ENCODE peak calls at places on chromosome 7, in four cellular contexts. N, Q, L and W are unnamed samples.

GRCh38 chr7:151245360-151246160 is 2.9 kb downstream of the SMARCD3 start:
- DNase-seq in N (peak), Q (peak), L (peak), W (peak)

GRCh38 chr7:141301544-141301943 is 227.7 kb downstream of the TMEM178B start:
- DNase-seq in N (no peak), Q (no peak), L (no peak), W (no peak)

GRCh38 chr7:24716480-24717246 is 40.6 kb downstream of the GSDME start:
- DNase-seq in N (no peak), Q (no peak), L (no peak), W (no peak)

GRCh38 chr7:12756841-12757240 is 69.4 kb downstream of the ARL4A start:
- DNase-seq in N (no peak), Q (peak), L (no peak), W (no peak)

GRCh38 chr7:133572087-133572486 is 319.2 kb downstream of the EXOC4 start:
- DNase-seq in N (no peak), Q (peak), L (no peak), W (no peak)

GRCh38 chr7:77349141-77349540 is 67.0 kb downstream of the GSAP start:
- DNase-seq in N (no peak), Q (no peak), L (no peak), W (no peak)

GRCh38 chr7:134887523-134887922 is 98.8 kb upstream of the AGBL3 start:
- DNase-seq in N (no peak), Q (no peak), L (no peak), W (no peak)

GRCh38 chr7:129553861-129554530 is 51.7 kb downstream of the SMKR1 start:
- DNase-seq in N (no peak), Q (peak), L (no peak), W (peak)

GRCh38 chr7:26375604-26376207 is 84.0 kb downstream of the SNX10 start:
- DNase-seq in N (no peak), Q (no peak), L (peak), W (peak)

GRCh38 chr7:156942708-156943090 is 6.8 kb upstream of the NOM1 start:
- DNase-seq in N (no peak), Q (no peak), L (no peak), W (no peak)

GRCh38 chr7:153188630-153189029 is 429.1 kb downstream of the ACTR3B start:
- DNase-seq in N (no peak), Q (no peak), L (no peak), W (no peak)

GRCh38 chr7:144098776-144099175 is 10.6 kb upstream of the OR2A2 start:
- DNase-seq in N (no peak), Q (no peak), L (no peak), W (no peak)

GRCh38 chr7:142813262-142813661 is 41.6 kb upstream of the EPHB6 start:
- DNase-seq in N (no peak), Q (peak), L (no peak), W (no peak)

GRCh38 chr7:94265456-94265855 is 129.2 kb upstream of the COL1A2 start:
- DNase-seq in N (no peak), Q (no peak), L (no peak), W (no peak)

GRCh38 chr7:38195804-38196595 is 18.0 kb downstream of the STARD3NL start:
- DNase-seq in N (no peak), Q (no peak), L (no peak), W (no peak)

GRCh38 chr7:5206686-5207085 is 16.7 kb downstream of the WIPI2 start:
- DNase-seq in N (no peak), Q (no peak), L (no peak), W (no peak)

GRCh38 chr7:27605689-27606269 is 56.9 kb downstream of the HIBADH start:
- DNase-seq in N (peak), Q (peak), L (peak), W (peak)

GRCh38 chr7:41033526-41033925 is 669.4 kb downstream of the INHBA start:
- DNase-seq in N (no peak), Q (no peak), L (no peak), W (no peak)

GRCh38 chr7:20260219-20260618 is 43.0 kb upstream of the MACC1 start:
- DNase-seq in N (no peak), Q (no peak), L (no peak), W (no peak)
- TF ChIP-seq EZH2phosphoT487 in N (no peak), Q (no peak), L (no peak), W (no peak)

GRCh38 chr7:44752822-44753221 is 4.2 kb downstream of the ZMIZ2 start:
- DNase-seq in N (no peak), Q (no peak), L (no peak), W (no peak)

GRCh38 chr7:44748948-44749731 is 493 bp downstream of the ZMIZ2 start:
- DNase-seq in N (peak), Q (no peak), L (peak), W (peak)

GRCh38 chr7:44750424-44750823 is 1.8 kb downstream of the ZMIZ2 start:
- DNase-seq in N (no peak), Q (no peak), L (no peak), W (no peak)

GRCh38 chr7:44749992-44750391 is 1.3 kb downstream of the ZMIZ2 start:
- DNase-seq in N (no peak), Q (no peak), L (no peak), W (no peak)

DNA sequence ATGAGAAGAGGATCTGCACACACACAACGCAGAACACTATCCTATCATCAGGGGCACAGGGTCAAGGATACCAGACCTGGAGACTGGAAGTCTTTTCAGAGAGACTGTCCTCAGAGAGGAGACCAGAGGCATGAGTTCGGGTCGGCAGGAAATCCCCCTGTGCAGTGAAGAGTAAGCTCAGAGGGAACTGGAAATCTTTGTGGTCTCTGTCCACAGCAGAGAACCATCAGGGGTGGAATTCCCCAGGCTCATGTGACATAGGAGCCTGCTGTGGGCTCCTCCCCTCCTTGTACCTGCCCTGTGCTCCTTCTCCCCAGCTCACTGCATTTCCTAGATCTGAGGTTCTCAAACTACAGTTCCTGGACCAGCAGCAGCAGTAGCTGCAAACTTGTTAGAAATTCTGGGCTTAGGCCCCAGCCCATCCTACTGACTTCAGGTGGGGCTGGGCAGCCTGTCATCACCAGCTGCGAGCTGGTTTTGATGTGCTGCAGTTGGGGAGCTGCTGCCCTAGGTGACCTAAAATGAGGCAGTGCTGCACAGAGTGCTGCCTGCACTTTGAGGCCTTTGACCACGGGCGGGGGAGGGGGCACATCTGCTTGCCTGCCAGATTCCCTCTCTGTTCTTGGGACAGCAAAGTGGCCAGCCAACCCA is 2.4 kb downstream of the ZMIZ2 start:
- DNase-seq in N (peak), Q (no peak), L (no peak), W (peak)
- TF ChIP-seq EZH2phosphoT487 in N (no peak), Q (no peak), L (no peak), W (no peak)

DNA sequence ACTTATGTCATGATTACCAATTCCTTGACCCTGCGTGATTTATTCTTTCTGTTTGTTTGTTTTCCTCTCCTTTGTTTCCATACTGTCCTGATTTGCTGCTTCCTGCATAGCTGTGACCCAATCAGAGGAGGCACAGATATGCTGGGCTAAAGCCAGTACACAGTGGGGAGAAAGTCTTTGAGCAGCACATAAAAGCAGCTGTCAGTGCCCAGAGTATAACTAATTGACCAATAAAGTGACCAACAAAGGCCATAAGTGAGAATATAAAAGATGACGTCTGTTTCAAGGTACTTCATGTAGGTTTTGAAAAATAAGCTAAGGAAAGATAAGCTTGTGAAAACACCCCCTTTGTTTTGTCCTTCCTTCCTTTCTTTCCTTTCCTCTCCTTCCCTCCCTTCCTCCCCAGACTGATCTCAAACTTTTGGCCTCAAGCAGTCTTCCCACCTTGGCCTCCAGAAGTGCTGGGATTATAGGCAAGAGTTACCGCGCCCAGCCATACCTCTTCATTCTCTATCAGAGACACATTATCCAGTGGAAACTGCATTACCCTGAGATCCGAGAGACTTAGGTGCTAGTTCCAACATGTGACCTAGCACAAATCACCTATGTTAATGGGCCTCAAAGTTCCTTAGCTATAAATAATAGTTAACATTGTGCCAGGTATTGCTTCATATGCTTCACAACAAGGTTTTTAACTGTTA is 17.0 kb downstream of the BCAP29 start:
- DNase-seq in N (no peak), Q (no peak), L (no peak), W (no peak)
- TF ChIP-seq EZH2phosphoT487 in N (no peak), Q (no peak), L (no peak), W (no peak)

DNA sequence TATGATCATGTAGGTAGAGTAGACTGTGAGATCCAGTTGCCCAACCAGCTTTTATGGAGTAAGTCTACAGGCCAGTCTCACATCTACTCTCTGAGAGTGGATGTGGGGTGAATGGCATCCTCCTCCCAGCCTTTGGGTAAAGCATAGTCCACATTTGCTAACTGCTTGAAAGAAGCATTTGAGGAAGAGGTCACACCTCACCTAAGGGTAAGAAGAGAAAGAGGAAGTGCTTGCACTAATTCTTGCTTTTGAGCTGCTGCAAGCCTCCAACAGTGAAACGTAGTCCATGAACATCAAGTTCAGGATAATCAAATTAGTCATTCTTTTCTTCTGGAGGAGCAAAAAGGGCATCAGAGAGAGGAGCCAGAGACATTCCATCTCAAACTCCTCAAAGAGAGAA is 93.9 kb upstream of the AGR3 start:
- DNase-seq in N (no peak), Q (no peak), L (no peak), W (no peak)
- TF ChIP-seq EZH2phosphoT487 in N (no peak), Q (no peak), L (no peak), W (no peak)

GRCh38 chr7:37079420-37079819 is 355.1 kb upstream of the AOAH start:
- DNase-seq in N (no peak), Q (no peak), L (no peak), W (no peak)

GRCh38 chr7:37085600-37085999 is 361.3 kb upstream of the AOAH start:
- DNase-seq in N (no peak), Q (no peak), L (no peak), W (no peak)

GRCh38 chr7:37084303-37084702 is 360.0 kb upstream of the AOAH start:
- DNase-seq in N (no peak), Q (no peak), L (no peak), W (no peak)

GRCh38 chr7:37083311-37084096 is 359.2 kb upstream of the AOAH start:
- DNase-seq in N (no peak), Q (no peak), L (no peak), W (no peak)

GRCh38 chr7:37081436-37081835 is 357.1 kb upstream of the AOAH start:
- DNase-seq in N (peak), Q (no peak), L (no peak), W (no peak)
- TF ChIP-seq EZH2phosphoT487 in N (no peak), Q (no peak), L (no peak), W (no peak)

DNA sequence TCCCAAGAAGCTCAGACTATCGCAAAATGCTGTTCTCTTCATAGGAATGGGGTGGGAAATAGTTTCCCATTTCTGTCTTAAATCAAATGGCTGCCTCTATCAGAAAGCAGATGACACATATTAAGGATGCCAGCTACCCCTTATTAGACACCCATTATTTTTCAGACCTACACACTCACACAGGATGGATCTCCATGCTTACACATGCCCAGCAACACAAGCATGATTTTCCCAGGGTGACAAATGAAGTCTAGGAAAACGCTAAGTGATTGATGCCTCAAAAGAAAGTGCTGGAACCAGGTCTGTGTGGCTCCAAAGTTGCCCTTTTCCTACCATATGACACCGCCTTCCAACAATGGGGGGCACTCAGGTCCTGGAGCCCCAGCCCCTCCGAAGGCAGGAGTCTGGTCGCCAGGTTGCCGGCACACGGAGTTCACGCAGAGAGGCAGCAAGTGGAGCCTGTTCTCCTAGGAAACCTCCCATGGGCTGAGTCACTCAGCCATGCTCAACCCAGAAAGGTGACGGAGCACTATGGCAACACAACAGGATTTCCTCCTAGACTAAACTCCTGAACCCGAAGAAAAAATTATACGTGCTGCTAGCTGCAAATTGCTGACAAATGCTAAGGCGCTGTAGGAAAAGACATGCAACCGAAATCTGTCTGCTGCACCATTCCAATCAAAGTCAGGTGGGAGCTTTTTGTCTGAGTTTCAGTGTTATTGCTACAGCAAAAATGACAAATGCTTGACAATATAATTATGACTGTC is 19.8 kb downstream of the VOPP1 start:
- DNase-seq in N (peak), Q (peak), L (no peak), W (no peak)
- TF ChIP-seq EZH2phosphoT487 in N (no peak), Q (no peak), L (no peak), W (no peak)